ENCODE peak calls at places on chromosomes 6 and 20, in seven cellular contexts. One of them, this sample, is unnamed. For H3K4me1, the result is how much of the 10 kb centered on the place peaks cover.

GRCh38 chr20:61322151-61322860 is 70.2 kb downstream of the CDH4 start:
- DNase-seq in mammary epithelial cell: no peak
- DNase-seq in tibial nerve: no peak
- DNase-seq in GM12878: no peak
- DNase-seq in CD8-positive, alpha-beta memory T cell: no peak
- DNase-seq in stomach: no peak
- DNase-seq in aorta: no peak
- DNase-seq in this sample: no peak

GRCh38 chr6:69105288-69105687 is 470.2 kb downstream of the ADGRB3 start:
- DNase-seq in stomach: no peak
- DNase-seq in CD8-positive, alpha-beta memory T cell: no peak
- DNase-seq in tibial nerve: no peak
- DNase-seq in aorta: no peak
- DNase-seq in GM12878: no peak
- DNase-seq in mammary epithelial cell: no peak
- DNase-seq in this sample: no peak

GRCh38 chr6:15391500-15391899 is 145.6 kb downstream of the JARID2 start:
- DNase-seq in mammary epithelial cell: no peak
- DNase-seq in stomach: no peak
- DNase-seq in GM12878: no peak
- DNase-seq in CD8-positive, alpha-beta memory T cell: no peak
- DNase-seq in tibial nerve: no peak
- DNase-seq in aorta: no peak
- DNase-seq in this sample: no peak

GRCh38 chr20:7379206-7379605 is 561.1 kb downstream of the HAO1 start:
- DNase-seq in mammary epithelial cell: no peak
- DNase-seq in GM12878: no peak
- DNase-seq in tibial nerve: no peak
- DNase-seq in aorta: no peak
- DNase-seq in stomach: no peak
- DNase-seq in CD8-positive, alpha-beta memory T cell: no peak
- DNase-seq in this sample: no peak

GRCh38 chr6:38354033-38354373 is 285.7 kb downstream of the BTBD9 start:
- DNase-seq in aorta: no peak
- DNase-seq in stomach: no peak
- DNase-seq in GM12878: no peak
- DNase-seq in mammary epithelial cell: no peak
- DNase-seq in CD8-positive, alpha-beta memory T cell: no peak
- DNase-seq in tibial nerve: no peak
- DNase-seq in this sample: no peak

GRCh38 chr6:2471474-2471873 is 226.1 kb upstream of the GMDS start:
- DNase-seq in mammary epithelial cell: no peak
- DNase-seq in GM12878: no peak
- DNase-seq in aorta: no peak
- DNase-seq in CD8-positive, alpha-beta memory T cell: no peak
- DNase-seq in tibial nerve: no peak
- DNase-seq in stomach: no peak
- DNase-seq in this sample: no peak

GRCh38 chr6:33407132-33407718 is 3.6 kb upstream of the PHF1 start:
- DNase-seq in GM12878: no peak
- DNase-seq in tibial nerve: no peak
- DNase-seq in CD8-positive, alpha-beta memory T cell: no peak
- DNase-seq in mammary epithelial cell: no peak
- DNase-seq in stomach: no peak
- DNase-seq in aorta: no peak
- DNase-seq in this sample: no peak

GRCh38 chr6:124926435-124926834 is 35.8 kb upstream of the RNF217 start:
- DNase-seq in mammary epithelial cell: no peak
- DNase-seq in aorta: no peak
- DNase-seq in stomach: no peak
- DNase-seq in GM12878: no peak
- DNase-seq in tibial nerve: no peak
- DNase-seq in CD8-positive, alpha-beta memory T cell: no peak
- DNase-seq in this sample: no peak

GRCh38 chr6:163375361-163375760 is 39.2 kb upstream of the QKI start:
- DNase-seq in CD8-positive, alpha-beta memory T cell: no peak
- DNase-seq in GM12878: no peak
- DNase-seq in aorta: peak
- DNase-seq in stomach: no peak
- DNase-seq in tibial nerve: no peak
- DNase-seq in mammary epithelial cell: no peak
- DNase-seq in this sample: no peak

GRCh38 chr6:107653861-107654394 is 164.0 kb downstream of the SOBP start:
- DNase-seq in aorta: no peak
- DNase-seq in stomach: no peak
- DNase-seq in mammary epithelial cell: no peak
- DNase-seq in GM12878: no peak
- DNase-seq in CD8-positive, alpha-beta memory T cell: no peak
- DNase-seq in tibial nerve: no peak
- DNase-seq in this sample: no peak

GRCh38 chr6:158789115-158789917 is 29.9 kb downstream of the EZR start:
- DNase-seq in CD8-positive, alpha-beta memory T cell: peak
- DNase-seq in aorta: no peak
- DNase-seq in mammary epithelial cell: no peak
- DNase-seq in stomach: peak
- DNase-seq in GM12878: no peak
- DNase-seq in tibial nerve: no peak
- DNase-seq in this sample: peak

GRCh38 chr6:30635834-30636233 is 9.2 kb downstream of the ATAT1 start:
- DNase-seq in CD8-positive, alpha-beta memory T cell: no peak
- DNase-seq in aorta: no peak
- DNase-seq in mammary epithelial cell: no peak
- DNase-seq in GM12878: no peak
- DNase-seq in tibial nerve: no peak
- DNase-seq in stomach: no peak
- DNase-seq in this sample: no peak

GRCh38 chr6:107264357-107264831 is 149.1 kb upstream of the BEND3 start:
- DNase-seq in aorta: no peak
- DNase-seq in CD8-positive, alpha-beta memory T cell: no peak
- DNase-seq in stomach: no peak
- DNase-seq in tibial nerve: no peak
- DNase-seq in mammary epithelial cell: peak
- DNase-seq in GM12878: no peak
- DNase-seq in this sample: no peak

GRCh38 chr6:11876934-11877433 is 98.4 kb upstream of the ADTRP start:
- DNase-seq in CD8-positive, alpha-beta memory T cell: no peak
- DNase-seq in aorta: no peak
- DNase-seq in GM12878: peak
- DNase-seq in stomach: no peak
- DNase-seq in tibial nerve: no peak
- DNase-seq in mammary epithelial cell: no peak
- DNase-seq in this sample: no peak

GRCh38 chr6:39263299-39264037 is 34.2 kb upstream of the KCNK5 start:
- DNase-seq in GM12878: no peak
- DNase-seq in tibial nerve: no peak
- DNase-seq in CD8-positive, alpha-beta memory T cell: no peak
- DNase-seq in mammary epithelial cell: peak
- DNase-seq in stomach: no peak
- DNase-seq in aorta: no peak
- DNase-seq in this sample: no peak

GRCh38 chr6:168559574-168560098 is 118.7 kb downstream of the SMOC2 start:
- DNase-seq in mammary epithelial cell: no peak
- DNase-seq in aorta: no peak
- DNase-seq in GM12878: no peak
- DNase-seq in CD8-positive, alpha-beta memory T cell: no peak
- DNase-seq in stomach: no peak
- DNase-seq in tibial nerve: no peak
- DNase-seq in this sample: no peak

GRCh38 chr6:99746261-99746895 is 139.7 kb downstream of the PRDM13 start:
- DNase-seq in tibial nerve: peak
- DNase-seq in stomach: peak
- DNase-seq in CD8-positive, alpha-beta memory T cell: peak
- DNase-seq in GM12878: peak
- DNase-seq in aorta: no peak
- DNase-seq in mammary epithelial cell: peak
- DNase-seq in this sample: peak

GRCh38 chr6:3867616-3868502 is 18.7 kb downstream of the FAM50B start:
- DNase-seq in GM12878: no peak
- DNase-seq in CD8-positive, alpha-beta memory T cell: no peak
- DNase-seq in tibial nerve: no peak
- DNase-seq in stomach: no peak
- DNase-seq in mammary epithelial cell: peak
- DNase-seq in aorta: no peak
- DNase-seq in this sample: no peak

GRCh38 chr6:2102316-2102883 is 143.0 kb downstream of the GMDS start:
- DNase-seq in stomach: no peak
- DNase-seq in CD8-positive, alpha-beta memory T cell: no peak
- DNase-seq in mammary epithelial cell: peak
- DNase-seq in tibial nerve: no peak
- DNase-seq in GM12878: no peak
- DNase-seq in aorta: no peak
- DNase-seq in this sample: no peak

GRCh38 chr6:116766506-116767176 is 1.1 kb upstream of the FAM162B start:
- DNase-seq in aorta: no peak
- DNase-seq in stomach: no peak
- DNase-seq in CD8-positive, alpha-beta memory T cell: no peak
- DNase-seq in tibial nerve: no peak
- DNase-seq in GM12878: no peak
- DNase-seq in mammary epithelial cell: no peak
- DNase-seq in this sample: no peak

GRCh38 chr6:134722996-134723871 is 226.7 kb downstream of the ALDH8A1 start:
- DNase-seq in tibial nerve: no peak
- DNase-seq in aorta: no peak
- DNase-seq in CD8-positive, alpha-beta memory T cell: no peak
- DNase-seq in GM12878: no peak
- DNase-seq in mammary epithelial cell: no peak
- DNase-seq in stomach: no peak
- DNase-seq in this sample: no peak

GRCh38 chr20:44863661-44864060 is 21.8 kb upstream of the YWHAB start:
- DNase-seq in CD8-positive, alpha-beta memory T cell: no peak
- DNase-seq in stomach: peak
- DNase-seq in tibial nerve: no peak
- DNase-seq in aorta: no peak
- DNase-seq in mammary epithelial cell: no peak
- DNase-seq in GM12878: no peak
- DNase-seq in this sample: no peak

GRCh38 chr6:40409716-40410397 is 177.3 kb downstream of the LRFN2 start:
- DNase-seq in GM12878: no peak
- DNase-seq in CD8-positive, alpha-beta memory T cell: no peak
- DNase-seq in tibial nerve: no peak
- DNase-seq in mammary epithelial cell: peak
- DNase-seq in stomach: no peak
- DNase-seq in aorta: no peak
- DNase-seq in this sample: no peak

DNA sequence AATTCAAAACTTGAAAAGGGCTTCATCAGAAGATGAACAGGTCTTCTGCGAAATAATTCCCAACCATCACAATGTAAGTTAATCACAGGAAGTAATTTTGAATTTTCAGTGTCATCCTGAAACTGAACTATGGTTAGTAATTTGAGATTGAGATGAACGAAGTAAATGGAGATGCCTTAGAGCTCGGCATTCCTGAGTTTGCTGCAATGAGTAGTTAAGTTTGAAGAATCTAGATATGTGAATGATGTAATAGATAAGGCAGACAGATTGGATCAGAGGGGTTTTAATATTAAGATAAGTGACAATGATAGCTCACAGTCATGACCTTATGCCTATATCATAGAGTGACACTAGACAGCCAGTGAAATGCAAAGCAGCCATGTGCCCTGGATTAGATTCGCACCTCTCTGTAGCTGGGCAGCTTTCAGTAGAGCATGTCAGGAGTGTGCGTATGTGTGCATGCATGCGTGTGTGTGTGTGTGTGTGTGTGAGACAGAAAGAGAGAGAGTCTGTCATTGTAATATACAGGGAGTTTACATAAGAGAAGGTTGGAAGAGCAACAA is 232.9 kb downstream of the GMPR start:
- DNase-seq in CD8-positive, alpha-beta memory T cell: no peak
- DNase-seq in stomach: no peak
- DNase-seq in tibial nerve: no peak
- DNase-seq in aorta: no peak
- DNase-seq in GM12878: peak
- DNase-seq in mammary epithelial cell: no peak
- DNase-seq in this sample: no peak
- H3K27ac ChIP-seq in CD8-positive, alpha-beta memory T cell: no peak
- H3K27ac ChIP-seq in stomach: no peak
- H3K27ac ChIP-seq in tibial nerve: no peak
- H3K27ac ChIP-seq in aorta: no peak
- H3K27ac ChIP-seq in GM12878: peak
- H3K27ac ChIP-seq in mammary epithelial cell: no peak
- H3K27ac ChIP-seq in this sample: no peak

GRCh38 chr6:25384234-25384633 is 105.1 kb downstream of the CARMIL1 start:
- DNase-seq in tibial nerve: no peak
- DNase-seq in stomach: no peak
- DNase-seq in aorta: no peak
- DNase-seq in GM12878: no peak
- DNase-seq in mammary epithelial cell: no peak
- DNase-seq in CD8-positive, alpha-beta memory T cell: no peak
- DNase-seq in this sample: no peak
- H3K4me1 ChIP-seq in tibial nerve: under half
- H3K4me1 ChIP-seq in stomach: under half
- H3K4me1 ChIP-seq in aorta: under half
- H3K4me1 ChIP-seq in GM12878: under half
- H3K4me1 ChIP-seq in mammary epithelial cell: under half
- H3K4me1 ChIP-seq in CD8-positive, alpha-beta memory T cell: under half
- H3K4me1 ChIP-seq in this sample: under half

GRCh38 chr20:46740214-46740609 is 30.8 kb downstream of the SLC2A10 start:
- DNase-seq in tibial nerve: no peak
- DNase-seq in stomach: no peak
- DNase-seq in aorta: no peak
- DNase-seq in GM12878: no peak
- DNase-seq in mammary epithelial cell: no peak
- DNase-seq in CD8-positive, alpha-beta memory T cell: no peak
- DNase-seq in this sample: no peak
- H3K27ac ChIP-seq in tibial nerve: no peak
- H3K27ac ChIP-seq in stomach: no peak
- H3K27ac ChIP-seq in aorta: no peak
- H3K27ac ChIP-seq in GM12878: no peak
- H3K27ac ChIP-seq in mammary epithelial cell: no peak
- H3K27ac ChIP-seq in CD8-positive, alpha-beta memory T cell: no peak
- H3K27ac ChIP-seq in this sample: no peak

DNA sequence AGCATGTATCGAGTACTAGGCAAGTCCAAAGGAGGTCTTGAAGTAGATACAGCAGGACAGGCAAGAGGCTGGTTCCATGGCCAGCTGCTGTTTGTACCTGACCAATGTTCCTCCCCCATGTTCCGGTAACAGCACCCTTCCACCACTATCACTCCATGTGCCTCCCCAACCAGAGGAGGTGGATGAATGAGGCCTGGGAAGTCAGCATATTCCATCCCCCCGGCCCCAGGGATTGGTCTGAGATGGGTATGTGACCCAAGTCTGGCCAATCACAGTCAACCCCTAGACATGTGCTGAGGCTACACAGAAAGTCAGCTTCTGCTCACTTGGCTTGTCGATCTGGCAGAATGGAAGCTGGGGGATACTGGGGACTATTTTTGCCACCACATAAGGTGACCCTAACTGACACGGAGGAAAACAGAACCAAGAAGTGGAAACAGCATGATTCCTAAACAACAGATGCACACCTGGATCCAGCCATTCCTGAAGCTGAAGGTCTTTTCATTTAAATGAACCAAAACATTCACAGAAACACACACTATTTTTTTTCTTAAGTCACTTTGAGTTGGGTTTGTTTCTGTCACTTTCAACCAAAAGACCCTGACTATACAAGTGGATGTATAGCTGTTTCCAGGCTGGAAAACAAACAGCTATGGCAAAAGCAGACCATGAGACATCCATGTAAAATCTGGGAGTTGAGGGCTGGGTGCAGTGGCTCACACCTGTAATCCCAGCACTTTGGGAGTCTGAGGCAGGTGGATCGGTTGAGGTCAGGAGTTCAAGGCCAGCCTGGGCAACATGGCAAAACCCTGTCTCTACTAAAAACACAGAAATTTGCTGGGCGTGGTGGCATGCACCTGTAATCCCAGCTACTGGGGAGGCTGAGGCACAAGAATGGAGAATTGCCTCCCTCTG is 70.4 kb upstream of the PTPN1 start:
- DNase-seq in tibial nerve: no peak
- DNase-seq in stomach: no peak
- DNase-seq in CD8-positive, alpha-beta memory T cell: no peak
- DNase-seq in aorta: peak
- DNase-seq in mammary epithelial cell: no peak
- DNase-seq in GM12878: no peak
- DNase-seq in this sample: no peak
- H3K4me1 ChIP-seq in tibial nerve: under half
- H3K4me1 ChIP-seq in stomach: under half
- H3K4me1 ChIP-seq in CD8-positive, alpha-beta memory T cell: under half
- H3K4me1 ChIP-seq in aorta: under half
- H3K4me1 ChIP-seq in mammary epithelial cell: under half
- H3K4me1 ChIP-seq in GM12878: under half
- H3K4me1 ChIP-seq in this sample: under half